ENCODE peak calls at places on chromosomes 5 and 9, in four cellular contexts. T is sciatic nerve, V is AG08395, J is HCT116. R is an unnamed sample.
A peak's percentile ranks its signal among the peaks of the same experiment; 100 is the strongest.

GRCh38 chr5:180040287-180041214 is 31.0 kb downstream of the RNF130 start:
- DNase-seq in J (no peak), V (no peak), T (no peak), R (no peak)

GRCh38 chr5:150589791-150590601 is 50.5 kb upstream of the SYNPO start:
- DNase-seq in V (peak; percentile 68), T (peak; percentile 87), J (no peak), R (no peak)

GRCh38 chr5:83377131-83377865 is 94.2 kb upstream of the VCAN start:
- DNase-seq in J (no peak), T (no peak), V (peak; percentile 44), R (no peak)

GRCh38 chr9:70131296-70131695 is 87.6 kb downstream of the MAMDC2 start:
- DNase-seq in V (no peak), J (no peak), T (no peak), R (peak; percentile 51)

GRCh38 chr9:133738039-133738805 is at the start of gene SARDH:
- DNase-seq in T (peak; percentile 83), J (no peak), V (peak; percentile 80), R (no peak)

GRCh38 chr9:109889456-109889855 is 109.5 kb downstream of the PALM2AKAP2 start:
- DNase-seq in J (no peak), V (no peak), T (no peak), R (no peak)

GRCh38 chr5:157309796-157310195 is 43.9 kb downstream of the CYFIP2 start:
- DNase-seq in V (peak; percentile 32), J (no peak), T (no peak), R (no peak)

GRCh38 chr9:136021171-136021890 is 60.2 kb upstream of the UBAC1 start:
- DNase-seq in J (no peak), T (peak; percentile 56), V (no peak), R (no peak)

GRCh38 chr5:126104341-126104740 is 318.9 kb upstream of the GRAMD2B start:
- DNase-seq in J (no peak), T (no peak), V (no peak), R (no peak)

GRCh38 chr9:108444400-108445358 is 411.1 kb downstream of the ACTL7B start:
- DNase-seq in T (no peak), J (peak; percentile 90), V (peak; percentile 80), R (no peak)

GRCh38 chr9:136949239-136949816 is 2.7 kb upstream of the LCN12 start:
- DNase-seq in T (no peak), V (no peak), J (no peak), R (no peak)

GRCh38 chr5:167902298-167902697 is 389.1 kb upstream of the WWC1 start:
- DNase-seq in J (no peak), T (no peak), V (no peak), R (no peak)

GRCh38 chr9:36832232-36832795 is 201.8 kb downstream of the PAX5 start:
- DNase-seq in V (no peak), J (no peak), T (peak; percentile 26), R (no peak)

R was measured in NCI-H187 treated with DMSO at 0.1 percent for 48 hours.